ENCODE peak calls at places on chromosomes 5 and 9, in four cellular contexts. X is RWPE2, U is A549, W is neural crest cell. F is an unnamed sample.

GRCh38 chr9:113906411-113907110 is 30.5 kb downstream of the ZNF618 start:
- DNase-seq in X (no peak), U (no peak), W (no peak), F (no peak)

GRCh38 chr5:129406440-129406839 is 53.7 kb upstream of the ADAMTS19 start:
- DNase-seq in W (no peak), X (no peak), U (no peak), F (no peak)

GRCh38 chr5:41510176-41510831 is at the start of gene PLCXD3:
- DNase-seq in W (peak; percentile 12), X (peak; percentile 59), U (peak; percentile 32), F (peak; percentile 12)

GRCh38 chr9:99023229-99023628 is 79.5 kb downstream of the COL15A1 start:
- DNase-seq in X (no peak), U (no peak), W (no peak), F (no peak)

GRCh38 chr9:130606887-130607582 is 27.7 kb downstream of the FUBP3 start:
- DNase-seq in U (no peak), W (no peak), X (no peak), F (no peak)

GRCh38 chr9:91179237-91180138 is 182.2 kb downstream of the AUH start:
- DNase-seq in U (no peak), W (no peak), X (no peak), F (no peak)

GRCh38 chr9:37348917-37349316 is 73.6 kb upstream of the GRHPR start:
- DNase-seq in U (no peak), X (no peak), W (no peak), F (no peak)

GRCh38 chr5:78242001-78242400 is 52.5 kb downstream of the AP3B1 start:
- DNase-seq in W (no peak), U (no peak), X (no peak), F (no peak)

GRCh38 chr9:135053133-135053532 is 34.3 kb upstream of the OLFM1 start:
- DNase-seq in X (peak; percentile 15), U (no peak), W (no peak), F (no peak)

GRCh38 chr9:92206490-92206889 is 87.0 kb downstream of the IARS1 start:
- DNase-seq in U (no peak), X (no peak), W (no peak), F (no peak)

GRCh38 chr5:176789873-176790615 is 20.3 kb upstream of the UNC5A start:
- DNase-seq in W (no peak), U (no peak), X (no peak), F (no peak)

GRCh38 chr5:19855031-19855430 is 133.0 kb downstream of the CDH18 start:
- DNase-seq in X (no peak), U (no peak), W (no peak), F (no peak)

GRCh38 chr5:157025093-157025698 is 33.7 kb downstream of the HAVCR1 start:
- DNase-seq in W (no peak), X (no peak), U (no peak), F (no peak)

GRCh38 chr5:133461796-133462516 is 150.4 kb downstream of the FSTL4 start:
- DNase-seq in U (no peak), W (no peak), X (no peak), F (no peak)

GRCh38 chr5:91381774-91382492 is 1.2 kb downstream of the ARRDC3 start:
- DNase-seq in U (peak; percentile 65), W (peak; percentile 48), X (peak; percentile 78), F (peak; percentile 47)

GRCh38 chr9:137669261-137669672 is 50.5 kb downstream of the EHMT1 start:
- DNase-seq in X (no peak), W (no peak), U (no peak), F (no peak)

GRCh38 chr5:168723037-168723436 is 143.9 kb upstream of the PANK3 start:
- DNase-seq in U (no peak), X (no peak), W (no peak), F (no peak)

GRCh38 chr9:4393806-4394523 is 94.1 kb upstream of the GLIS3 start:
- DNase-seq in U (no peak), X (no peak), W (no peak), F (no peak)

DNA sequence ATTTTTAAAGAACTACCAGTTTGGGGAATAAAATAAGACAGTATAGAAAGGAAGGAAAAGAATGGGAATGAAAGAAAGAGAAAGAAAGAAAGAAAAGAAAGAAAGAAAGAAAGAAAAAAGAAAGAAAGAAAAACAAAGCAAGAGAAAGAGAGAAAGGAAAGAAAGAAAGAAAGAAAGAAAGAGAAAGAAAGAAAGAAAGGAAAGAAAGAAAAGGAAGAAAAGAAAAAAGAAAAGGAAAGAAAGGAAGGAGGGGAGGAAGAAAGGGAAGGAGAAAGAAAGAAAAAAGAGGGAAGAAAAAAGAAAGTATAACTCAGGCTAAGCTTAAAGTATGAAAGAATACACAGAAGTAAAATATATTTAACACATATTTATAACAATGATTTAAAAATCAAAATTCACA is 51.0 kb upstream of the FGF10 start:
- DNase-seq in W (no peak), X (no peak), U (no peak), F (no peak)
- TF ChIP-seq CTCF in W (no peak), X (no peak), U (no peak), F (no peak)

GRCh38 chr9:89924611-89925010 is 319.8 kb downstream of the GADD45G start:
- DNase-seq in U (no peak), X (no peak), W (no peak), F (no peak)

GRCh38 chr9:89928106-89928505 is 323.3 kb downstream of the GADD45G start:
- DNase-seq in X (no peak), W (no peak), U (no peak), F (no peak)

GRCh38 chr9:89928521-89929275 is 323.9 kb downstream of the GADD45G start:
- DNase-seq in X (no peak), U (no peak), W (no peak), F (no peak)

GRCh38 chr9:89926167-89926566 is 321.4 kb downstream of the GADD45G start:
- DNase-seq in U (no peak), X (no peak), W (no peak), F (no peak)

GRCh38 chr9:89926691-89927220 is 321.9 kb downstream of the GADD45G start:
- DNase-seq in U (no peak), W (no peak), X (no peak), F (no peak)
- TF ChIP-seq CTCF in U (no peak), W (no peak), X (no peak), F (no peak)

GRCh38 chr5:138128344-138128743 is 10.9 kb downstream of the NME5 start:
- DNase-seq in W (no peak), X (no peak), U (no peak), F (no peak)

GRCh38 chr5:138132543-138132942 is 6.7 kb downstream of the NME5 start:
- DNase-seq in W (no peak), X (no peak), U (no peak), F (no peak)

DNA sequence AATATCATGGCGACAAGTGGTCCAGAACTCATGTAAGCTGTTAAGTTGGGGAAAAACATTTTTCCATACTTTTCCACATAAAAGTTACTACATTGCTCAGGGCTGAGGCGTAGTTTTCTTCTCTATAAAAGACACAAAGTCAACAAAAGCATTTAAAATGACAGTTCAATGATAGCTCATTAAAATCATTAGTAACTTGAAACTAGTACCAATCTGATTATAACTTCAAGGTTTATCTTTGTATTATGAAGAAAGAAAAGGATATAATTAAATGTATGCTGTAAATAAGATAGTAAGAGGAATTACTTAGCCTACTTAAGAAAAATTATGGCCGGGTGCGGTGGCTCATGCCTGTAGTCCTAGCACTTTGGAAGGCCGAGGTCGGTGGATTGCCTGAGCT is 9.9 kb downstream of the NME5 start:
- DNase-seq in U (no peak), X (no peak), W (no peak), F (no peak)
- TF ChIP-seq CTCF in U (no peak), X (no peak), W (no peak), F (no peak)

GRCh38 chr5:60522299-60522915 is 177.6 kb downstream of the DEPDC1B start:
- DNase-seq in U (no peak), W (no peak), X (no peak), F (no peak)

GRCh38 chr5:60519372-60519771 is 180.6 kb downstream of the DEPDC1B start:
- DNase-seq in W (no peak), X (no peak), U (no peak), F (no peak)

GRCh38 chr5:60517850-60518249 is 182.1 kb downstream of the DEPDC1B start:
- DNase-seq in U (no peak), X (no peak), W (no peak), F (no peak)

GRCh38 chr5:60520451-60521210 is 179.3 kb downstream of the DEPDC1B start:
- DNase-seq in X (no peak), W (no peak), U (no peak), F (peak; percentile 18)

GRCh38 chr5:60521379-60522298 is 178.3 kb downstream of the DEPDC1B start:
- DNase-seq in X (no peak), W (no peak), U (no peak), F (no peak)
- TF ChIP-seq CTCF in X (no peak), W (no peak), U (no peak), F (no peak)

GRCh38 chr5:163306421-163306820 is 131.0 kb upstream of the CCNG1 start:
- DNase-seq in W (no peak), U (no peak), X (no peak), F (no peak)
- TF ChIP-seq CTCF in W (peak; percentile 54), U (peak; percentile 53), X (peak; percentile 56), F (peak; percentile 22)

GRCh38 chr5:59151162-59151889 is 568.5 kb downstream of the RAB3C start:
- DNase-seq in W (no peak), X (no peak), U (no peak), F (no peak)
- TF ChIP-seq CTCF in W (no peak), X (no peak), U (no peak), F (no peak)

F was measured in psoas muscle.